ENCODE peak calls at places on chromosomes 16 and 17, in seven cellular contexts. Q, K, L, N, R, Y and A are unnamed samples.

GRCh38 chr17:73718912-73719311 is 74.7 kb upstream of the SDK2 start:
- DNase-seq in Q (no peak), K (no peak), L (no peak), N (no peak), R (no peak), Y (peak; percentile 22), A (no peak)

GRCh38 chr17:60641810-60642220 is 35.8 kb upstream of the BCAS3 start:
- DNase-seq in Q (peak; percentile 87), K (peak; percentile 67), L (peak; percentile 26), N (peak; percentile 84), R (peak; percentile 37), Y (peak; percentile 90), A (peak; percentile 36)

GRCh38 chr16:20675488-20676267 is 21.8 kb downstream of the ACSM1 start:
- DNase-seq in Q (peak; percentile 64), K (peak; percentile 62), L (no peak), N (no peak), R (peak; percentile 21), Y (no peak), A (peak; percentile 38)

GRCh38 chr16:78452030-78452429 is 352.6 kb downstream of the WWOX start:
- DNase-seq in Q (no peak), K (no peak), L (no peak), N (no peak), R (no peak), Y (no peak), A (no peak)

GRCh38 chr17:46772013-46772878 is 46.2 kb downstream of the WNT3 start:
- DNase-seq in Q (peak; percentile 57), K (no peak), L (no peak), N (no peak), R (no peak), Y (no peak), A (no peak)

GRCh38 chr17:53390575-53390974 is 432.2 kb upstream of the KIF2B start:
- DNase-seq in Q (no peak), K (no peak), L (no peak), N (no peak), R (no peak), Y (no peak), A (no peak)

GRCh38 chr17:48258317-48258716 is 150.8 kb downstream of the SNX11 start:
- DNase-seq in Q (no peak), K (no peak), L (no peak), N (no peak), R (no peak), Y (no peak), A (no peak)

GRCh38 chr17:82384730-82385429 is 13.3 kb downstream of the UTS2R start:
- DNase-seq in Q (peak; percentile 74), K (no peak), L (no peak), N (no peak), R (no peak), Y (no peak), A (peak; percentile 59)

GRCh38 chr17:76947309-76947708 is 79.1 kb downstream of the MGAT5B start:
- DNase-seq in Q (no peak), K (no peak), L (no peak), N (no peak), R (no peak), Y (no peak), A (no peak)

GRCh38 chr16:66493490-66494401 is 56.2 kb downstream of the TK2 start:
- DNase-seq in Q (no peak), K (no peak), L (no peak), N (no peak), R (no peak), Y (no peak), A (no peak)

GRCh38 chr16:85311741-85312140 is 199.5 kb upstream of the CIBAR2 start:
- DNase-seq in Q (no peak), K (no peak), L (no peak), N (no peak), R (no peak), Y (no peak), A (no peak)

GRCh38 chr17:27529230-27529796 is 73.1 kb downstream of the KSR1 start:
- DNase-seq in Q (no peak), K (no peak), L (no peak), N (peak; percentile 62), R (no peak), Y (no peak), A (no peak)

GRCh38 chr17:9226794-9227135 is 205.5 kb downstream of the NTN1 start:
- DNase-seq in Q (no peak), K (no peak), L (no peak), N (no peak), R (no peak), Y (no peak), A (no peak)